ENCODE peak calls at places on chromosomes 4 and X, in seven cellular contexts. V, Z, T, S, D, G and Q are unnamed samples.
A peak's percentile ranks its signal among the peaks of the same experiment; 100 is the strongest.

GRCh38 chr4:180909279-180909678 is 1333.9 kb upstream of the TENM3 start:
- DNase-seq in V (no peak), Z (no peak), T (no peak), S (no peak), D (peak; percentile 36), G (peak; percentile 51), Q (no peak)

GRCh38 chr4:33111106-33111505 is 2390.9 kb downstream of the PCDH7 start:
- DNase-seq in V (no peak), Z (no peak), T (no peak), S (no peak), D (peak; percentile 43), G (no peak), Q (no peak)

GRCh38 chr4:40283968-40284367 is 51.2 kb upstream of the CHRNA9 start:
- DNase-seq in V (no peak), Z (no peak), T (peak; percentile 45), S (peak; percentile 73), D (peak; percentile 15), G (no peak), Q (peak; percentile 88)

GRCh38 chr4:120005527-120005926 is 61.1 kb downstream of the MAD2L1 start:
- DNase-seq in V (no peak), Z (no peak), T (no peak), S (no peak), D (no peak), G (no peak), Q (no peak)

GRCh38 chr4:5199142-5199541 is 147.9 kb downstream of the STK32B start:
- DNase-seq in V (no peak), Z (no peak), T (no peak), S (no peak), D (no peak), G (no peak), Q (no peak)

GRCh38 chr4:30094866-30095265 is 625.3 kb upstream of the PCDH7 start:
- DNase-seq in V (no peak), Z (no peak), T (no peak), S (no peak), D (no peak), G (no peak), Q (no peak)

GRCh38 chrX:80335062-80335830 is 85.0 kb upstream of the TENT5D start:
- DNase-seq in V (peak; percentile 64), Z (no peak), T (no peak), S (no peak), D (no peak), G (no peak), Q (no peak)

GRCh38 chr4:182642831-182643230 is 274.4 kb downstream of the DCTD start:
- DNase-seq in V (no peak), Z (no peak), T (no peak), S (no peak), D (peak; percentile 37), G (no peak), Q (no peak)

GRCh38 chr4:184347251-184348239 is 126.8 kb downstream of the IRF2 start:
- DNase-seq in V (peak; percentile 44), Z (peak; percentile 59), T (peak; percentile 72), S (no peak), D (peak; percentile 34), G (no peak), Q (no peak)

GRCh38 chrX:43448688-43449087 is 207.4 kb upstream of the MAOA start:
- DNase-seq in V (no peak), Z (no peak), T (no peak), S (no peak), D (no peak), G (no peak), Q (no peak)

GRCh38 chr4:88803600-88804096 is 106.0 kb upstream of the NAP1L5 start:
- DNase-seq in V (no peak), Z (peak; percentile 64), T (no peak), S (no peak), D (peak; percentile 96), G (no peak), Q (peak; percentile 1)

GRCh38 chr4:168409089-168409801 is 71.0 kb downstream of the DDX60L start:
- DNase-seq in V (no peak), Z (no peak), T (no peak), S (no peak), D (peak; percentile 82), G (no peak), Q (no peak)

GRCh38 chr4:94468093-94468492 is 16.4 kb downstream of the PDLIM5 start:
- DNase-seq in V (no peak), Z (no peak), T (no peak), S (no peak), D (no peak), G (no peak), Q (no peak)

GRCh38 chr4:89277412-89277811 is 30.2 kb downstream of the GPRIN3 start:
- DNase-seq in V (no peak), Z (no peak), T (no peak), S (no peak), D (peak; percentile 7), G (no peak), Q (no peak)

GRCh38 chr4:56197387-56197786 is 189.9 kb downstream of the AASDH start:
- DNase-seq in V (no peak), Z (no peak), T (no peak), S (no peak), D (no peak), G (no peak), Q (no peak)

GRCh38 chrX:18769812-18770573 is 62.5 kb downstream of the PPEF1 start:
- DNase-seq in V (no peak), Z (no peak), T (no peak), S (no peak), D (no peak), G (no peak), Q (no peak)

GRCh38 chrX:1416965-1417760 is 25.2 kb upstream of the SLC25A6 start:
- DNase-seq in V (no peak), Z (no peak), T (no peak), S (no peak), D (no peak), G (no peak), Q (no peak)

GRCh38 chr4:41141910-41142309 is 72.4 kb downstream of the APBB2 start:
- DNase-seq in V (no peak), Z (no peak), T (no peak), S (no peak), D (peak; percentile 95), G (no peak), Q (no peak)

GRCh38 chrX:41027388-41027787 is 57.9 kb upstream of the USP9X start:
- DNase-seq in V (no peak), Z (no peak), T (no peak), S (no peak), D (peak; percentile 84), G (no peak), Q (no peak)

GRCh38 chr4:161894014-161894413 is 269.8 kb downstream of the FSTL5 start:
- DNase-seq in V (no peak), Z (no peak), T (no peak), S (no peak), D (no peak), G (no peak), Q (no peak)

GRCh38 chr4:11446156-11446811 is 17.6 kb upstream of the HS3ST1 start:
- DNase-seq in V (no peak), Z (no peak), T (no peak), S (no peak), D (no peak), G (no peak), Q (no peak)

GRCh38 chr4:38046735-38047487 is 86.7 kb downstream of the PTTG2 start:
- DNase-seq in V (no peak), Z (no peak), T (no peak), S (no peak), D (peak; percentile 53), G (no peak), Q (no peak)

GRCh38 chrX:7120578-7121219 is 26.8 kb upstream of the STS start:
- DNase-seq in V (no peak), Z (no peak), T (no peak), S (no peak), D (peak; percentile 46), G (no peak), Q (no peak)

GRCh38 chr4:26525751-26526150 is 35.5 kb upstream of the CCKAR start:
- DNase-seq in V (no peak), Z (no peak), T (no peak), S (no peak), D (no peak), G (no peak), Q (no peak)

GRCh38 chrX:22095306-22095705 is 63.2 kb downstream of the PHEX start:
- DNase-seq in V (no peak), Z (peak; percentile 15), T (no peak), S (no peak), D (peak; percentile 43), G (no peak), Q (no peak)

GRCh38 chr4:42655921-42656735 is 777 bp downstream of the ATP8A1 start:
- DNase-seq in V (peak; percentile 31), Z (peak; percentile 32), T (no peak), S (peak; percentile 26), D (peak; percentile 7), G (peak; percentile 51), Q (peak; percentile 41)

GRCh38 chr4:19324175-19324574 is 927.5 kb upstream of the SLIT2 start:
- DNase-seq in V (no peak), Z (no peak), T (no peak), S (no peak), D (no peak), G (no peak), Q (no peak)

GRCh38 chr4:80387390-80388283 is 52.1 kb downstream of the CFAP299 start:
- DNase-seq in V (peak; percentile 21), Z (no peak), T (no peak), S (no peak), D (no peak), G (no peak), Q (no peak)

GRCh38 chr4:173318648-173319211 is 15.4 kb downstream of the HMGB2 start:
- DNase-seq in V (no peak), Z (no peak), T (no peak), S (no peak), D (peak; percentile 59), G (no peak), Q (peak; percentile 33)

GRCh38 chr4:147599764-147600163 is 17.4 kb upstream of the TMEM184C start:
- DNase-seq in V (no peak), Z (no peak), T (no peak), S (no peak), D (peak; percentile 86), G (no peak), Q (no peak)